ENCODE peak calls at places on chromosomes 2 and 18, in four cellular contexts. B, R, A and G are unnamed samples.

GRCh38 chr2:113996826-113997599 is 107.1 kb downstream of the ACTR3 start:
- DNase-seq in R (no peak), A (no peak), B (no peak), G (no peak)

GRCh38 chr18:30987479-30988241 is 54.9 kb downstream of the DSC3 start:
- DNase-seq in R (peak; percentile 99), A (no peak), B (peak; percentile 69), G (no peak)

GRCh38 chr2:136173126-136173525 is 55.2 kb upstream of the CXCR4 start:
- DNase-seq in R (no peak), B (no peak), A (no peak), G (no peak)

GRCh38 chr18:3624818-3625716 is 175.1 kb downstream of the TGIF1 start:
- DNase-seq in B (peak; percentile 76), A (peak; percentile 98), R (peak; percentile 97), G (peak; percentile 96)

GRCh38 chr2:111049792-111050640 is 70.7 kb upstream of the BCL2L11 start:
- DNase-seq in B (peak; percentile 77), A (no peak), R (peak; percentile 44), G (no peak)

GRCh38 chr2:65277791-65278449 is 50.3 kb downstream of the ACTR2 start:
- DNase-seq in B (no peak), R (no peak), A (peak; percentile 64), G (no peak)

GRCh38 chr2:189514107-189514506 is 66.5 kb downstream of the SLC40A1 start:
- DNase-seq in B (no peak), A (no peak), R (no peak), G (no peak)

GRCh38 chr2:72915907-72916742 is 1.2 kb upstream of the EMX1 start:
- DNase-seq in A (no peak), B (peak; percentile 79), R (peak; percentile 57), G (no peak)

GRCh38 chr2:201931955-201932354 is 101.7 kb upstream of the FZD7 start:
- DNase-seq in R (no peak), B (no peak), A (peak; percentile 28), G (peak; percentile 14)

GRCh38 chr2:127771756-127772155 is 39.2 kb downstream of the WDR33 start:
- DNase-seq in R (peak; percentile 72), B (no peak), A (peak; percentile 70), G (peak; percentile 48)

GRCh38 chr2:160417745-160418397 is 75.7 kb downstream of the RBMS1 start:
- DNase-seq in R (peak; percentile 87), B (peak; percentile 50), A (peak; percentile 95), G (peak; percentile 95)

GRCh38 chr18:36309436-36310391 is 12.2 kb downstream of the FHOD3 start:
- DNase-seq in A (peak; percentile 98), B (peak; percentile 58), R (peak; percentile 100), G (peak; percentile 99)

GRCh38 chr2:193891021-193891420 is 1696.3 kb upstream of the TMEFF2 start:
- DNase-seq in A (no peak), R (no peak), B (no peak), G (no peak)

GRCh38 chr2:47784349-47784851 is 1.5 kb downstream of the MSH6 start:
- DNase-seq in A (peak; percentile 34), B (peak; percentile 44), R (no peak), G (no peak)

GRCh38 chr2:20494246-20494645 is 47.4 kb downstream of the RHOB start:
- DNase-seq in B (no peak), R (no peak), A (peak; percentile 82), G (no peak)

GRCh38 chr2:98911126-98911375 is 25.0 kb downstream of the CRACDL start:
- DNase-seq in B (no peak), R (no peak), A (no peak), G (no peak)

GRCh38 chr2:7795358-7796199 is 878.4 kb downstream of the RNF144A start:
- DNase-seq in A (peak; percentile 25), R (peak; percentile 59), B (peak; percentile 38), G (no peak)

GRCh38 chr2:223537669-223538601 is 64.2 kb downstream of the SCG2 start:
- DNase-seq in R (no peak), B (peak; percentile 28), A (peak; percentile 43), G (peak; percentile 35)

GRCh38 chr2:159895258-159896209 is 97.5 kb upstream of the CD302 start:
- DNase-seq in A (peak; percentile 11), R (no peak), B (peak; percentile 23), G (peak; percentile 34)

GRCh38 chr18:56068030-56068671 is 480.2 kb upstream of the TCF4 start:
- DNase-seq in A (peak; percentile 89), R (peak; percentile 91), B (no peak), G (peak; percentile 63)

GRCh38 chr2:235234711-235235110 is 259.1 kb upstream of the AGAP1 start:
- DNase-seq in A (peak; percentile 22), B (no peak), R (no peak), G (peak; percentile 60)

GRCh38 chr2:6919912-6920905 is 3.0 kb downstream of the RNF144A start:
- DNase-seq in B (no peak), R (no peak), A (no peak), G (no peak)

GRCh38 chr2:240467659-240468299 is 32.3 kb downstream of the GPC1 start:
- DNase-seq in A (no peak), R (no peak), B (peak; percentile 5), G (no peak)

GRCh38 chr2:160956243-160956802 is 203.9 kb upstream of the TANK start:
- DNase-seq in A (no peak), B (no peak), R (peak; percentile 39), G (no peak)

GRCh38 chr18:48948112-48949050 is 2.4 kb downstream of the SMAD7 start:
- DNase-seq in A (peak; percentile 86), R (peak; percentile 51), B (peak; percentile 85), G (peak; percentile 79)

GRCh38 chr2:63861220-63861822 is 19.6 kb downstream of the UGP2 start:
- DNase-seq in B (peak; percentile 68), R (no peak), A (peak; percentile 58), G (peak; percentile 69)

GRCh38 chr2:168702579-168702978 is 99.9 kb upstream of the NOSTRIN start:
- DNase-seq in B (no peak), A (no peak), R (no peak), G (no peak)

GRCh38 chr2:168698959-168699358 is 103.5 kb upstream of the NOSTRIN start:
- DNase-seq in R (no peak), B (no peak), A (no peak), G (no peak)

GRCh38 chr2:168697668-168698121 is 104.7 kb upstream of the NOSTRIN start:
- DNase-seq in R (peak; percentile 76), B (peak; percentile 59), A (peak; percentile 30), G (peak; percentile 11)

GRCh38 chr2:168699834-168700417 is 102.5 kb upstream of the NOSTRIN start:
- DNase-seq in A (peak; percentile 87), B (peak; percentile 80), R (no peak), G (peak; percentile 58)

GRCh38 chr2:168700615-168701245 is 101.7 kb upstream of the NOSTRIN start:
- DNase-seq in A (peak; percentile 11), R (peak; percentile 78), B (no peak), G (no peak)
- H3K27ac ChIP-seq in A (no peak overlapping the region), R (peak overlapping the region; percentile 9), B (peak overlapping the region; percentile 53), G (no peak overlapping the region)

GRCh38 chr2:230471074-230471473 is 55.1 kb downstream of the SP100 start:
- DNase-seq in B (no peak), A (no peak), R (no peak), G (no peak)
- H3K36me3 ChIP-seq in B (no peaks in the 10 kb centered on the region), A (peaks cover 22% of the 10 kb centered on the region), R (peaks cover 34% of the 10 kb centered on the region), G (peaks cover 51% of the 10 kb centered on the region)

DNA sequence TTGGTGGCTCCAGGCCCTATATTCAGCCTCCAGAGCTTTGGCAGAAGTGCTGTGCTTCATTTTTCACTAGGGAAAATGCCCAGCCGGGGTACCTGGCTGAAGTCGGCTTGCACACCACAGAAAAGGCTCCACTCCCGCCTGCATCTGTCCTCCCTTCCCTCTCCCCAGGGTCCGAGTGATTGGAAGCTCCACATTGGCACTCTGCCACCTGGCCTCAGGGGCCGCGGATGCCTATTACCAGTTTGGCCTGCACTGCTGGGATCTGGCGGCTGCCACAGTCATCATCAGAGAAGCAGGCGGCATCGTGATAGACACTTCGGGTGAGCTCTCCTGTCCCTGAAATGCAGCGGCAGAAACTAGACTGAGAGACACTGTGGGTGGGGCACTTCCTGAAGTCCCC is 47.4 kb downstream of the IMPA2 start:
- DNase-seq in B (no peak), R (no peak), A (no peak), G (no peak)
- TF ChIP-seq CTCF in B (no peak), R (no peak), A (no peak), G (no peak)

GRCh38 chr18:68428026-68428425 is 286.9 kb downstream of the TMX3 start:
- DNase-seq in R (peak; percentile 92), B (peak; percentile 17), A (peak; percentile 93), G (peak; percentile 75)
- H3K27ac ChIP-seq in R (peak overlapping the region; percentile 77), B (no peak overlapping the region), A (no peak overlapping the region), G (peak overlapping the region; percentile 38)

DNA sequence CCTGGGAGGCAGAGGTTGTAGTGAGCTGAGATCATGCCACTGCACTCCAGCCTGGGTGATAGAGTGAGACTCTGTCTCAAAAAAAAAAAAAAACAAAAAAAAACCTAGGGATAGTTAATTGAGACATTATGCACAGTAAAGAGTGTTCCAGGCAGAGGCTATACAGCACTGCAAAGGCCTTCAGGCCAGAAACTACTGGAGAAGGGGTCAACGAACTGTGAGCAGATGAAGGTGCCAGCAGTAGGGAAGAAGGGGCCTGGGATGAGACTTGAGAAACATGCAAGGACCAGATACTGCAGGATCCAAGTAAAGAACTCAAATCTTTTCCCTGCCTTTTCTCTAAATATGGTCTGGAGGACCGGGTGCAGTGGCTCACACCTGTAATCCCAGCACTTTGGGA is 26.0 kb upstream of the PCBP1 start:
- DNase-seq in A (no peak), B (no peak), R (no peak), G (no peak)
- H3K36me3 ChIP-seq in A (peaks cover 9% of the 10 kb centered on the region), B (no peaks in the 10 kb centered on the region), R (peaks cover 2% of the 10 kb centered on the region), G (peaks cover 5% of the 10 kb centered on the region)

GRCh38 chr18:7980136-7980535 is 413.0 kb downstream of the PTPRM start:
- DNase-seq in R (no peak), B (no peak), A (no peak), G (no peak)
- TF ChIP-seq CTCF in R (peak; percentile 14), B (no peak), A (no peak), G (peak; percentile 31)

GRCh38 chr2:67649331-67650071 is 252.4 kb downstream of the ETAA1 start:
- DNase-seq in B (peak; percentile 18), R (no peak), A (peak; percentile 61), G (no peak)
- H3K27ac ChIP-seq in B (peak overlapping the region; percentile 26), R (no peak overlapping the region), A (peak overlapping the region; percentile 61), G (no peak overlapping the region)

DNA sequence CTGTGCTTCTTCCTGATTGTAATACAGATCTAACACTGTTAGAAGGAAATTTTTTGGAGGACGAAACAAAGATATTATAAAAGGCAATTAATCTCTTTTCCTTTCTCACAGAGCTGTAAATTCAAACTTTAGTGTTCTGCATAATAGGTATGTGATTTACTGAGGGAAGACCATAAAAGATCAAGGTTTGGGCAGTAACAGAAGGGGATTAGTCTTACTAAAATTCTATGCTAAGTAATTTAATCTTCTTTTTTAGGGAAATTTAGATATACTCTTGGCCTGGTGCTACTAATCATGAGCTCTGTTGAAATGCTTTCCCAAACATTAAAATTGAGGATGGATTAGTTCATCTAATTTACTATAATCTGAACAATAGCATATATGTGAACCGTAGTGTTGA is 8.8 kb upstream of the QPCT start:
- DNase-seq in A (no peak), R (no peak), B (no peak), G (no peak)
- H3K36me3 ChIP-seq in A (no peaks in the 10 kb centered on the region), R (no peaks in the 10 kb centered on the region), B (no peaks in the 10 kb centered on the region), G (no peaks in the 10 kb centered on the region)